ENCODE peak calls at places on chromosomes 12 and 14, in five cellular contexts. One of them, this sample, is unnamed.

GRCh38 chr12:113185180-113186032 is at the start of the genes DDX54 and RITA1:
- DNase-seq in HEK293T: peak; percentile 82
- DNase-seq in NCI-H1105: peak; percentile 87
- DNase-seq in Caco-2: peak; percentile 94
- DNase-seq in dorsolateral prefrontal cortex: peak; percentile 55
- DNase-seq in this sample: peak; percentile 62

GRCh38 chr12:124397807-124398577 is 103.1 kb downstream of the RFLNA start:
- DNase-seq in HEK293T: no peak
- DNase-seq in NCI-H1105: peak; percentile 8
- DNase-seq in Caco-2: no peak
- DNase-seq in dorsolateral prefrontal cortex: no peak
- DNase-seq in this sample: no peak

GRCh38 chr14:23028800-23029199 is 5.9 kb downstream of the PSMB5 start:
- DNase-seq in HEK293T: no peak
- DNase-seq in NCI-H1105: no peak
- DNase-seq in Caco-2: no peak
- DNase-seq in dorsolateral prefrontal cortex: no peak
- DNase-seq in this sample: no peak

GRCh38 chr12:118082161-118082560 is 21.2 kb upstream of the WSB2 start:
- DNase-seq in HEK293T: no peak
- DNase-seq in NCI-H1105: no peak
- DNase-seq in Caco-2: no peak
- DNase-seq in dorsolateral prefrontal cortex: no peak
- DNase-seq in this sample: no peak

GRCh38 chr14:73426877-73427276 is 31.5 kb downstream of the NUMB start:
- DNase-seq in HEK293T: no peak
- DNase-seq in NCI-H1105: no peak
- DNase-seq in Caco-2: no peak
- DNase-seq in dorsolateral prefrontal cortex: no peak
- DNase-seq in this sample: no peak

GRCh38 chr12:86723326-86723725 is 467.1 kb upstream of the MGAT4C start:
- DNase-seq in HEK293T: no peak
- DNase-seq in NCI-H1105: no peak
- DNase-seq in Caco-2: no peak
- DNase-seq in dorsolateral prefrontal cortex: no peak
- DNase-seq in this sample: no peak

GRCh38 chr14:80167793-80168448 is 43.4 kb downstream of the DIO2 start:
- DNase-seq in HEK293T: no peak
- DNase-seq in NCI-H1105: no peak
- DNase-seq in Caco-2: no peak
- DNase-seq in dorsolateral prefrontal cortex: no peak
- DNase-seq in this sample: no peak

GRCh38 chr14:95619785-95620417 is 66.3 kb upstream of the TCL1B start:
- DNase-seq in HEK293T: no peak
- DNase-seq in NCI-H1105: no peak
- DNase-seq in Caco-2: no peak
- DNase-seq in dorsolateral prefrontal cortex: no peak
- DNase-seq in this sample: no peak

GRCh38 chr12:64621257-64621942 is 11.1 kb downstream of the RASSF3 start:
- DNase-seq in HEK293T: no peak
- DNase-seq in NCI-H1105: no peak
- DNase-seq in Caco-2: no peak
- DNase-seq in dorsolateral prefrontal cortex: no peak
- DNase-seq in this sample: no peak

GRCh38 chr14:69921052-69921451 is 41.8 kb downstream of the SMOC1 start:
- DNase-seq in HEK293T: no peak
- DNase-seq in NCI-H1105: no peak
- DNase-seq in Caco-2: no peak
- DNase-seq in dorsolateral prefrontal cortex: no peak
- DNase-seq in this sample: no peak

GRCh38 chr14:81193924-81194633 is 26.7 kb downstream of the GTF2A1 start:
- DNase-seq in HEK293T: no peak
- DNase-seq in NCI-H1105: no peak
- DNase-seq in Caco-2: no peak
- DNase-seq in dorsolateral prefrontal cortex: no peak
- DNase-seq in this sample: no peak

GRCh38 chr12:8088574-8088973 is 6.5 kb downstream of the NECAP1 start:
- DNase-seq in HEK293T: no peak
- DNase-seq in NCI-H1105: no peak
- DNase-seq in Caco-2: no peak
- DNase-seq in dorsolateral prefrontal cortex: no peak
- DNase-seq in this sample: no peak

GRCh38 chr12:61870658-61871559 is 389.3 kb upstream of the USP15 start:
- DNase-seq in HEK293T: no peak
- DNase-seq in NCI-H1105: no peak
- DNase-seq in Caco-2: no peak
- DNase-seq in dorsolateral prefrontal cortex: no peak
- DNase-seq in this sample: no peak

GRCh38 chr14:104979758-104980591 is 1.8 kb upstream of the AHNAK2 start:
- DNase-seq in HEK293T: no peak
- DNase-seq in NCI-H1105: no peak
- DNase-seq in Caco-2: no peak
- DNase-seq in dorsolateral prefrontal cortex: no peak
- DNase-seq in this sample: no peak

GRCh38 chr14:81656811-81657210 is 123.2 kb upstream of the SEL1L start:
- DNase-seq in HEK293T: no peak
- DNase-seq in NCI-H1105: no peak
- DNase-seq in Caco-2: no peak
- DNase-seq in dorsolateral prefrontal cortex: no peak
- DNase-seq in this sample: no peak

GRCh38 chr14:49857427-49858003 is 4.9 kb upstream of the NEMF start:
- DNase-seq in HEK293T: no peak
- DNase-seq in NCI-H1105: no peak
- DNase-seq in Caco-2: no peak
- DNase-seq in dorsolateral prefrontal cortex: no peak
- DNase-seq in this sample: no peak

GRCh38 chr14:64700894-64701293 is 3.3 kb upstream of the PLEKHG3 start:
- DNase-seq in HEK293T: no peak
- DNase-seq in NCI-H1105: no peak
- DNase-seq in Caco-2: no peak
- DNase-seq in dorsolateral prefrontal cortex: no peak
- DNase-seq in this sample: no peak

GRCh38 chr12:6821271-6821673 is 349 bp upstream of the GPR162 start:
- DNase-seq in HEK293T: peak; percentile 44
- DNase-seq in NCI-H1105: peak; percentile 64
- DNase-seq in Caco-2: no peak
- DNase-seq in dorsolateral prefrontal cortex: peak; percentile 90
- DNase-seq in this sample: no peak

GRCh38 chr12:65023485-65023884 is 97.6 kb downstream of the WIF1 start:
- DNase-seq in HEK293T: no peak
- DNase-seq in NCI-H1105: no peak
- DNase-seq in Caco-2: no peak
- DNase-seq in dorsolateral prefrontal cortex: no peak
- DNase-seq in this sample: no peak

GRCh38 chr12:92928431-92928961 is 599 bp downstream of the EEA1 start:
- DNase-seq in HEK293T: peak; percentile 39
- DNase-seq in NCI-H1105: peak; percentile 29
- DNase-seq in Caco-2: no peak
- DNase-seq in dorsolateral prefrontal cortex: no peak
- DNase-seq in this sample: peak; percentile 21

GRCh38 chr14:81350344-81351096 is 49.6 kb downstream of the STON2 start:
- DNase-seq in HEK293T: no peak
- DNase-seq in NCI-H1105: no peak
- DNase-seq in Caco-2: no peak
- DNase-seq in dorsolateral prefrontal cortex: no peak
- DNase-seq in this sample: no peak

GRCh38 chr14:77498120-77498979 is at the start of gene ISM2:
- DNase-seq in HEK293T: peak; percentile 71
- DNase-seq in NCI-H1105: peak; percentile 55
- DNase-seq in Caco-2: peak; percentile 76
- DNase-seq in dorsolateral prefrontal cortex: no peak
- DNase-seq in this sample: peak; percentile 10

GRCh38 chr14:74275265-74275841 is 27.4 kb downstream of the ABCD4 start:
- DNase-seq in HEK293T: no peak
- DNase-seq in NCI-H1105: no peak
- DNase-seq in Caco-2: peak; percentile 27
- DNase-seq in dorsolateral prefrontal cortex: no peak
- DNase-seq in this sample: no peak

GRCh38 chr12:12032260-12032761 is 38.4 kb upstream of the BCL2L14 start:
- DNase-seq in HEK293T: no peak
- DNase-seq in NCI-H1105: no peak
- DNase-seq in Caco-2: no peak
- DNase-seq in dorsolateral prefrontal cortex: no peak
- DNase-seq in this sample: no peak

GRCh38 chr14:77086017-77086727 is 11.9 kb upstream of the CIPC start:
- DNase-seq in HEK293T: no peak
- DNase-seq in NCI-H1105: no peak
- DNase-seq in Caco-2: no peak
- DNase-seq in dorsolateral prefrontal cortex: no peak
- DNase-seq in this sample: no peak

GRCh38 chr12:24425601-24425970 is 476.1 kb upstream of the SOX5 start:
- DNase-seq in HEK293T: no peak
- DNase-seq in NCI-H1105: no peak
- DNase-seq in Caco-2: no peak
- DNase-seq in dorsolateral prefrontal cortex: no peak
- DNase-seq in this sample: no peak

GRCh38 chr14:43765474-43765873 is 741.6 kb downstream of the FSCB start:
- DNase-seq in HEK293T: no peak
- DNase-seq in NCI-H1105: no peak
- DNase-seq in Caco-2: no peak
- DNase-seq in dorsolateral prefrontal cortex: no peak
- DNase-seq in this sample: no peak

GRCh38 chr14:86646688-86647687 is 1117.0 kb downstream of the FLRT2 start:
- DNase-seq in HEK293T: no peak
- DNase-seq in NCI-H1105: no peak
- DNase-seq in Caco-2: no peak
- DNase-seq in dorsolateral prefrontal cortex: no peak
- DNase-seq in this sample: no peak

GRCh38 chr14:55904086-55904485 is 214.1 kb upstream of the PELI2 start:
- DNase-seq in HEK293T: no peak
- DNase-seq in NCI-H1105: no peak
- DNase-seq in Caco-2: no peak
- DNase-seq in dorsolateral prefrontal cortex: no peak
- DNase-seq in this sample: no peak

GRCh38 chr12:94207467-94208432 is 59.4 kb downstream of the PLXNC1 start:
- DNase-seq in HEK293T: no peak
- DNase-seq in NCI-H1105: no peak
- DNase-seq in Caco-2: no peak
- DNase-seq in dorsolateral prefrontal cortex: no peak
- DNase-seq in this sample: peak; percentile 25

GRCh38 chr12:29639893-29640495 is 142.5 kb upstream of the OVCH1 start:
- DNase-seq in HEK293T: no peak
- DNase-seq in NCI-H1105: no peak
- DNase-seq in Caco-2: no peak
- DNase-seq in dorsolateral prefrontal cortex: no peak
- DNase-seq in this sample: no peak

GRCh38 chr12:53179694-53180269 is 740 bp upstream of the ZNF740 start:
- DNase-seq in HEK293T: peak; percentile 35
- DNase-seq in NCI-H1105: no peak
- DNase-seq in Caco-2: no peak
- DNase-seq in dorsolateral prefrontal cortex: peak; percentile 27
- DNase-seq in this sample: no peak

GRCh38 chr14:50551877-50552276 is 8.1 kb upstream of the ATL1 start:
- DNase-seq in HEK293T: no peak
- DNase-seq in NCI-H1105: no peak
- DNase-seq in Caco-2: no peak
- DNase-seq in dorsolateral prefrontal cortex: no peak
- DNase-seq in this sample: no peak

GRCh38 chr14:81176224-81176623 is 44.5 kb downstream of the GTF2A1 start:
- DNase-seq in HEK293T: no peak
- DNase-seq in NCI-H1105: no peak
- DNase-seq in Caco-2: no peak
- DNase-seq in dorsolateral prefrontal cortex: no peak
- DNase-seq in this sample: no peak

GRCh38 chr14:65864993-65865392 is 452.5 kb downstream of the FUT8 start:
- DNase-seq in HEK293T: no peak
- DNase-seq in NCI-H1105: no peak
- DNase-seq in Caco-2: no peak
- DNase-seq in dorsolateral prefrontal cortex: no peak
- DNase-seq in this sample: no peak

GRCh38 chr12:109153711-109154434 is 37.5 kb downstream of the ACACB start:
- DNase-seq in HEK293T: peak; percentile 20
- DNase-seq in NCI-H1105: no peak
- DNase-seq in Caco-2: peak; percentile 49
- DNase-seq in dorsolateral prefrontal cortex: no peak
- DNase-seq in this sample: no peak

GRCh38 chr14:45199246-45199645 is 53.8 kb downstream of the MIS18BP1 start:
- DNase-seq in HEK293T: no peak
- DNase-seq in NCI-H1105: no peak
- DNase-seq in Caco-2: no peak
- DNase-seq in dorsolateral prefrontal cortex: no peak
- DNase-seq in this sample: no peak

GRCh38 chr12:28611115-28611435 is 420.8 kb downstream of the CCDC91 start:
- DNase-seq in HEK293T: no peak
- DNase-seq in NCI-H1105: no peak
- DNase-seq in Caco-2: no peak
- DNase-seq in dorsolateral prefrontal cortex: no peak
- DNase-seq in this sample: no peak

GRCh38 chr12:104609083-104609844 is 152.5 kb downstream of the CHST11 start:
- DNase-seq in HEK293T: no peak
- DNase-seq in NCI-H1105: peak; percentile 88
- DNase-seq in Caco-2: no peak
- DNase-seq in dorsolateral prefrontal cortex: no peak
- DNase-seq in this sample: no peak

This sample was measured in stimulated activated CD4-positive, alpha-beta T cell treated with anti-CD3 and anti-CD28 coated beads, TNF-alpha, amount 100 ng/mL, for 48 hours.